ENCODE peak calls at places on chromosomes 7 and 10, in eight cellular contexts. V is DMS53; H is effector memory CD8-positive, alpha-beta T cell; E is CD4-positive, alpha-beta T cell; I is cardiac muscle cell; P is HTR-8/SVneo; S is AG09309; Q is HS-5. Z is an unnamed sample.

GRCh38 chr10:18601321-18601720 is 50.1 kb downstream of the NSUN6 start:
- DNase-seq in H (no peak), P (no peak), S (no peak), E (no peak), I (no peak), V (no peak), Q (no peak), Z (no peak)

GRCh38 chr10:101062231-101063161 is 707 bp downstream of the KAZALD1 start:
- DNase-seq in P (no peak), V (peak; percentile 92), I (peak; percentile 88), S (no peak), H (peak; percentile 43), Q (no peak), E (peak; percentile 23), Z (peak; percentile 82)

GRCh38 chr7:139775829-139776266 is 1.9 kb downstream of the HIPK2 start:
- DNase-seq in Q (peak; percentile 33), V (peak; percentile 92), H (peak; percentile 45), I (peak; percentile 78), P (peak; percentile 41), S (no peak), E (peak; percentile 45), Z (peak; percentile 80)

GRCh38 chr7:143361552-143362125 is 874 bp downstream of the FAM131B start:
- DNase-seq in I (no peak), E (no peak), Q (no peak), V (peak; percentile 51), H (no peak), S (no peak), P (no peak), Z (no peak)

GRCh38 chr7:116857052-116857451 is 5.3 kb upstream of the CAPZA2 start:
- DNase-seq in E (no peak), P (no peak), H (no peak), V (no peak), Q (no peak), S (no peak), I (no peak), Z (no peak)

GRCh38 chr7:118259115-118259514 is 34.6 kb downstream of the ANKRD7 start:
- DNase-seq in I (no peak), P (no peak), E (no peak), S (no peak), Q (no peak), H (no peak), V (peak; percentile 30), Z (no peak)

GRCh38 chr10:18402766-18403346 is 248.5 kb downstream of the NSUN6 start:
- DNase-seq in V (no peak), E (no peak), H (no peak), Q (no peak), S (no peak), P (no peak), I (no peak), Z (no peak)

GRCh38 chr10:71282323-71282680 is 36.8 kb upstream of the SLC29A3 start:
- DNase-seq in E (no peak), Q (no peak), V (no peak), H (no peak), S (no peak), P (no peak), I (no peak), Z (no peak)

Z was measured in B cell.